ENCODE peak calls at places on chromosome 10, in six cellular contexts. N, O, A, I, Y and C are unnamed samples.

GRCh38 chr10:46282460-46283216 is 4.2 kb upstream of the ANTXRL start:
- DNase-seq in N (peak), O (peak), A (peak), I (peak), Y (no peak), C (peak)

GRCh38 chr10:100895896-100896295 is 16.9 kb upstream of the SLF2 start:
- DNase-seq in N (no peak), O (no peak), A (no peak), I (no peak), Y (no peak), C (no peak)

GRCh38 chr10:34049887-34050286 is 715.4 kb upstream of the NRP1 start:
- DNase-seq in N (no peak), O (no peak), A (no peak), I (no peak), Y (no peak), C (no peak)

GRCh38 chr10:127415116-127415515 is 134.0 kb upstream of the NPS start:
- DNase-seq in N (no peak), O (no peak), A (no peak), I (no peak), Y (no peak), C (no peak)

GRCh38 chr10:36187382-36188042 is 545.4 kb upstream of the FZD8 start:
- DNase-seq in N (no peak), O (no peak), A (no peak), I (no peak), Y (no peak), C (no peak)

GRCh38 chr10:66752714-66753113 is 173.1 kb upstream of the LRRTM3 start:
- DNase-seq in N (no peak), O (no peak), A (no peak), I (no peak), Y (no peak), C (no peak)

GRCh38 chr10:22682237-22683192 is 31.9 kb downstream of the PIP4K2A start:
- DNase-seq in N (no peak), O (peak), A (peak), I (no peak), Y (peak), C (no peak)

GRCh38 chr10:95201736-95202135 is 7.7 kb downstream of the ACSM6 start:
- DNase-seq in N (no peak), O (no peak), A (no peak), I (no peak), Y (peak), C (no peak)

GRCh38 chr10:12483996-12484944 is 134.9 kb downstream of the CAMK1D start:
- DNase-seq in N (no peak), O (no peak), A (no peak), I (no peak), Y (no peak), C (no peak)

GRCh38 chr10:32065871-32066270 is 9.6 kb upstream of the KIF5B start:
- DNase-seq in N (no peak), O (no peak), A (peak), I (no peak), Y (no peak), C (no peak)

GRCh38 chr10:52883996-52884871 is 111.7 kb upstream of the MBL2 start:
- DNase-seq in N (no peak), O (no peak), A (peak), I (peak), Y (peak), C (peak)

GRCh38 chr10:49628599-49628998 is 14.8 kb downstream of the CHAT start:
- DNase-seq in N (no peak), O (no peak), A (no peak), I (no peak), Y (no peak), C (no peak)

GRCh38 chr10:98489561-98490481 is 43.1 kb upstream of the HPS1 start:
- DNase-seq in N (no peak), O (no peak), A (no peak), I (no peak), Y (no peak), C (no peak)

GRCh38 chr10:93071674-93072224 is 1.9 kb upstream of the CYP26A1 start:
- DNase-seq in N (no peak), O (no peak), A (peak), I (peak), Y (no peak), C (peak)

DNA sequence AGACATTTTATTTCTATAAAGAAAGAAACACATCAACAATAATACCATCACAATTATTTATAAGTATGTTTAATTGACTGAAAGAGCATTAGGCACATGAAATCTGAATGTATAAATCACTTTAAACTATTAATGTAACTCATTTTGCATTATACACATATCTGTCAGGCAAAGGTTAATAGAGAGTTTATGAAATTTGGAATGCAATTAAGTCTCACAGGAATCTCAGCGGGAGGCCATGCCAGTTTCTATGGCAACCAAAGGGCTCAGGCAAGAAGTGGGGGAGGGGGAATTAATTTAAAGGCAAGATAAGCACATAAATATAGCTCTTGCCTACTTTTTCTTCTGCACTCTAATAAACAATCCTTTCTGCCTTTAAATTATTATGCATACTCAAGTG is 152.6 kb downstream of the SLC16A9 start:
- DNase-seq in N (no peak), O (no peak), A (no peak), I (peak), Y (no peak), C (no peak)
- TF ChIP-seq CTCF in N (no peak), O (no peak), A (no peak), I (no peak), Y (no peak), C (no peak)

GRCh38 chr10:125694874-125695273 is 11.9 kb upstream of the TEX36 start:
- DNase-seq in N (peak), O (no peak), A (no peak), I (no peak), Y (no peak), C (no peak)

GRCh38 chr10:125698599-125698998 is 15.6 kb upstream of the TEX36 start:
- DNase-seq in N (no peak), O (no peak), A (no peak), I (no peak), Y (no peak), C (no peak)

GRCh38 chr10:125699562-125700143 is 16.7 kb upstream of the TEX36 start:
- DNase-seq in N (no peak), O (no peak), A (no peak), I (no peak), Y (no peak), C (no peak)

GRCh38 chr10:125700355-125700911 is 17.5 kb upstream of the TEX36 start:
- DNase-seq in N (no peak), O (no peak), A (peak), I (no peak), Y (no peak), C (no peak)
- TF ChIP-seq CTCF in N (peak), O (no peak), A (no peak), I (no peak), Y (peak), C (no peak)

DNA sequence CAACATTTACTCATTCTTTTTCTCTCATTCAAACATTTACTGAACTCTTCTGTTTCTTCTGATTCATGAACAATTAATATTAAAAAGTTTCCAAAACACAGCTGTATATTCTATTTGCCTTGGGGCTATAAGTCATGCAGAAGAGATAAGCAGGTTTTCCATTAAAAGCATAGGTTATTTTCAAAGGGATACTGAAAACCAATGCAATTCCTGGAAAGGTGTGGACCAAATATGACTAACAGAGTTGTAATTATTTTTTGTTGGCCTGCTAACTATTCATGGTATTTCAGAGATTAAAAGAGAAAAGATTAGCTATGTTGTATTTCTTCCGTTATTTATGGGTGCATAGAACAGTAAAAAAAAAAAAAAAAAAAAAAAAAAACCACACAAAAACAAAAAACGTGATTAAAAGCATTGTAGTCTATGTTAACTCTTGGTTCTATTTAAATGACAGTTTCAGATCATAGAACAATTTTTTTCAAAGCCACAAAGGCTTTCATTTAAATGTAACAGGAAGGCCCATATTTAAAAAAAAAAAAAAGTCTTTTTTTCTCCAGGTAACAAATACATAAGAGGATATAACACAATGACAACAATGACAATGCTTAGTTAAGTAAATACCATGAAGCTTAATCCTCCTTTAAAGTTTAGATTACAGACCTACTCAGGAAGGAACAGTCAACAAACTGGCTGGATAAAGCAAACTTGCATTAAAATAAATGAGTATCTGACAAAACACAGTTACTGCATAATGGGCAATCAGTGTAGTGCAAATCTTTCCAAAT is 1042.9 kb downstream of the GATA3 start:
- DNase-seq in N (no peak), O (no peak), A (no peak), I (no peak), Y (no peak), C (no peak)
- TF ChIP-seq CTCF in N (no peak), O (no peak), A (no peak), I (no peak), Y (no peak), C (no peak)

GRCh38 chr10:122671355-122671754 is 28.3 kb downstream of the C10orf120 start:
- DNase-seq in N (no peak), O (no peak), A (no peak), I (no peak), Y (no peak), C (no peak)

GRCh38 chr10:122665946-122666345 is 33.7 kb downstream of the C10orf120 start:
- DNase-seq in N (no peak), O (no peak), A (no peak), I (no peak), Y (no peak), C (no peak)

GRCh38 chr10:122673731-122674130 is 25.9 kb downstream of the C10orf120 start:
- DNase-seq in N (no peak), O (no peak), A (no peak), I (no peak), Y (no peak), C (no peak)

GRCh38 chr10:122669045-122669444 is 30.6 kb downstream of the C10orf120 start:
- DNase-seq in N (no peak), O (no peak), A (no peak), I (no peak), Y (no peak), C (no peak)

DNA sequence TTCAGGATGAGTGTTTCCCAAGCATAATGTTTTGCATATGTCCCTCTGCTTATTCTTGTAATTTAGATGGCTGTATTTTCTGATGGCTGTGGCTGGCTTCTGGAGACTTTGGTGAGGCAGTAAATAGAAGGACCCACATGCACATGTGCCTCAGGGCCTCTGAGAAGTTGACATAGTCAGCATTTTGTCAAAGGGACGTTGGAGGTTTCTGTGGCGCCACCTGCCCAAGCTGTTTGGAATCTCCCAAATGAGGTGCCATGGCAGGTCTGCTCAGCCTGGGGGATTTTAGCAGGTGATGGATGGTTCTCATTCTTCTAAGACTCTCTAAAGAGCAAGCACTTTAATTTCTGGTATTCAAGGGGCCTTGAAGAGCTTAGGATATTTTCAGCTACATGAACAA is 29.8 kb downstream of the C10orf120 start:
- DNase-seq in N (no peak), O (no peak), A (no peak), I (no peak), Y (no peak), C (no peak)
- TF ChIP-seq CTCF in N (no peak), O (no peak), A (no peak), I (no peak), Y (peak), C (no peak)

DNA sequence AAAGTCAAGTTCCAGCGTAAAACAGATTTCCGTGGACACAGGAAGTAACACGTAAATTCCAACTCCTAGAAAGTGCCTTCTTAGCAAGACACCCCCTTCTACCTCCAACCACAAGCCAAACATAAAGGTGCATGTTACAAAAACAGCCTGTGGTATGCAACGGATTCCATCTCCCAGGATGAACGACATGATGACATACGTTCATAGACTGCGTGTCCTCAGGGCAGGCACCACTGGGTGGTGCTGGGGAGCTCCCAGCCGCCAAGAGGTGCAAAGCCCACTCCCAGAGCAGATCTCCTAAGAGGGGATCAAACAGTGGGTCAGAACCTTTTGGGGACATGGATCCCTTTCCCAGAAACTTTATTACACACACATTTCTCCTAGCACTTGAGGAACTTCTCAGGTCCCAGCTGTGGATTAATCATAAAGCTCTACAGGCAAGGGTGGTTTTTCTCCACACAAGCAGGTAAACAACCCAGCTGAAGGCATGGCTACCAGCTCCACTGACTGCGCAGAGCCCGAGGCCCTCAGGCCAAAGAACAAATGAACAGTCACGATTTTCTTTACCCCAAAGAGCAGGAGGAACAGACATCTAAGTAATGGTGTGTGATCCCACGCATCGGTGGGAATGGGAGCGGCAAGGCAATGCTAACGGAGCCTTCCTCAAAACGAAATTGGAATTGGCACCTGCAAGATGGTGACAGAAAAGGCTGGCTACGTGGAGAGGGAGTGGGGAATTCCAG is 13.8 kb downstream of the PSAP start:
- DNase-seq in N (no peak), O (no peak), A (peak), I (peak), Y (peak), C (no peak)
- TF ChIP-seq CTCF in N (no peak), O (no peak), A (peak), I (peak), Y (peak), C (peak)

GRCh38 chr10:74826142-74827044 is at the start of gene KAT6B:
- DNase-seq in N (peak), O (peak), A (peak), I (peak), Y (peak), C (peak)
- TF ChIP-seq CTCF in N (no peak), O (no peak), A (no peak), I (peak), Y (peak), C (peak)

GRCh38 chr10:43968961-43969360 is 320.3 kb upstream of the ZNF32 start:
- DNase-seq in N (no peak), O (no peak), A (no peak), I (no peak), Y (no peak), C (no peak)
- TF ChIP-seq CTCF in N (no peak), O (no peak), A (no peak), I (no peak), Y (no peak), C (no peak)

GRCh38 chr10:131920151-131920550 is 19.3 kb downstream of the PPP2R2D start:
- DNase-seq in N (no peak), O (no peak), A (no peak), I (no peak), Y (no peak), C (no peak)

GRCh38 chr10:131915990-131916766 is 15.4 kb downstream of the PPP2R2D start:
- DNase-seq in N (no peak), O (no peak), A (peak), I (no peak), Y (no peak), C (no peak)

GRCh38 chr10:131912620-131913019 is 11.8 kb downstream of the PPP2R2D start:
- DNase-seq in N (no peak), O (no peak), A (no peak), I (no peak), Y (no peak), C (no peak)

GRCh38 chr10:131911451-131911850 is 10.6 kb downstream of the PPP2R2D start:
- DNase-seq in N (no peak), O (no peak), A (no peak), I (no peak), Y (no peak), C (no peak)

GRCh38 chr10:131915484-131915883 is 14.7 kb downstream of the PPP2R2D start:
- DNase-seq in N (no peak), O (no peak), A (no peak), I (no peak), Y (no peak), C (no peak)
- TF ChIP-seq CTCF in N (no peak), O (no peak), A (no peak), I (no peak), Y (no peak), C (no peak)